ENCODE peak calls at places on chromosomes 4 and X, in seven cellular contexts. R, Q, H, C, P, N and W are unnamed samples.
A peak's percentile ranks its signal among the peaks of the same experiment; 100 is the strongest.

GRCh38 chrX:102651968-102652744 is 873 bp downstream of the GPRASP1 start:
- DNase-seq in R (peak; percentile 83), Q (peak; percentile 55), H (peak; percentile 28), C (peak; percentile 16), P (peak; percentile 38), N (no peak), W (no peak)

GRCh38 chr4:147791870-147792269 is 60.0 kb downstream of the ARHGAP10 start:
- DNase-seq in R (no peak), Q (no peak), H (no peak), C (no peak), P (no peak), N (no peak), W (no peak)

GRCh38 chr4:89957527-89957926 is 62.9 kb downstream of the MMRN1 start:
- DNase-seq in R (no peak), Q (no peak), H (no peak), C (no peak), P (no peak), N (no peak), W (no peak)

GRCh38 chr4:122855491-122855890 is 28.9 kb downstream of the FGF2 start:
- DNase-seq in R (no peak), Q (no peak), H (no peak), C (no peak), P (no peak), N (no peak), W (no peak)

GRCh38 chr4:107548211-107548905 is 171.7 kb downstream of the PAPSS1 start:
- DNase-seq in R (no peak), Q (peak; percentile 25), H (peak; percentile 47), C (no peak), P (no peak), N (no peak), W (peak; percentile 13)

GRCh38 chrX:154516655-154517100 is 646 bp upstream of the FAM3A start:
- DNase-seq in R (peak; percentile 86), Q (peak; percentile 68), H (peak; percentile 47), C (no peak), P (no peak), N (no peak), W (no peak)

GRCh38 chrX:44619039-44619438 is 76.4 kb upstream of the FUNDC1 start:
- DNase-seq in R (no peak), Q (no peak), H (no peak), C (no peak), P (no peak), N (no peak), W (no peak)

GRCh38 chr4:86091201-86091600 is 268.7 kb downstream of the MAPK10 start:
- DNase-seq in R (no peak), Q (peak; percentile 4), H (no peak), C (no peak), P (no peak), N (no peak), W (no peak)

GRCh38 chr4:55947254-55947882 is 1.4 kb upstream of the CEP135 start:
- DNase-seq in R (no peak), Q (peak; percentile 24), H (no peak), C (no peak), P (no peak), N (no peak), W (no peak)

GRCh38 chr4:26022346-26022891 is 108.4 kb downstream of the SMIM20 start:
- DNase-seq in R (no peak), Q (peak; percentile 84), H (peak; percentile 95), C (peak; percentile 51), P (no peak), N (no peak), W (peak; percentile 98)

GRCh38 chrX:129360175-129360574 is 163.1 kb downstream of the SMARCA1 start:
- DNase-seq in R (no peak), Q (peak; percentile 45), H (peak; percentile 48), C (peak; percentile 13), P (peak; percentile 51), N (no peak), W (peak; percentile 25)

GRCh38 chr4:8237256-8237989 is 32.1 kb upstream of the HTRA3 start:
- DNase-seq in R (no peak), Q (no peak), H (no peak), C (no peak), P (no peak), N (no peak), W (no peak)

GRCh38 chr4:8238061-8238511 is 31.5 kb upstream of the HTRA3 start:
- DNase-seq in R (no peak), Q (no peak), H (no peak), C (no peak), P (no peak), N (no peak), W (no peak)

GRCh38 chr4:8239661-8240060 is 29.9 kb upstream of the HTRA3 start:
- DNase-seq in R (no peak), Q (no peak), H (no peak), C (no peak), P (no peak), N (no peak), W (no peak)

GRCh38 chr4:8239226-8239625 is 30.3 kb upstream of the HTRA3 start:
- DNase-seq in R (no peak), Q (no peak), H (no peak), C (no peak), P (no peak), N (no peak), W (no peak)

DNA sequence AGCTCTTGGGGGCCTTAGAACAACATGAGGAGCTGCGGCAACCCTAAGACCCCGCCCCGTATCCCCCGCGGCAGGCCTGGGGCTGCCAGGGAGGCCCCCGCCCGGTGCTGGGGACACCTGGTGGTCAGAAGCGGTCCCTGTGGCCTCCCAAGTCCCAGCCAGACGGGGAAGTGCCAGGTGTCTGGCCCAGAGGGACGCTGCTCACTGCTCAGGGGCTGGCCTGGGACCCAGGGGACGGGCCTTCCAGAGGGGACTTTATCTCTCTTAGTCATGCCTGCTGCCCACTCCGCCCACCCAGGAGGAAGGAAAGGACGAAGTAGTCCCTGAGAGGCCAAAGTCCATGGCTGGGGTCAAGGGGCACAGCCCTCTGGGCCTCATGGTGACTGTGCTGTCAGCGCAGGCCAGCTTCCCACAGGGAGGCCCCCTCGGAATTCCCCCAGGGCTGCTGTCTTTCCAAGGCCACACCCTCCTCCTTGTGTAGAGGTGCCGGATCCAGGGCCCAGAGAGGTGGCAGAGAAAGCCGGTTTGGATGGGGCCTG is 31.0 kb upstream of the HTRA3 start:
- DNase-seq in R (no peak), Q (no peak), H (no peak), C (peak; percentile 40), P (peak; percentile 77), N (no peak), W (no peak)
- TF ChIP-seq CTCF in R (no peak), Q (peak; percentile 23), H (peak; percentile 52), C (peak; percentile 39), P (peak; percentile 90), N (no peak), W (peak; percentile 17)

DNA sequence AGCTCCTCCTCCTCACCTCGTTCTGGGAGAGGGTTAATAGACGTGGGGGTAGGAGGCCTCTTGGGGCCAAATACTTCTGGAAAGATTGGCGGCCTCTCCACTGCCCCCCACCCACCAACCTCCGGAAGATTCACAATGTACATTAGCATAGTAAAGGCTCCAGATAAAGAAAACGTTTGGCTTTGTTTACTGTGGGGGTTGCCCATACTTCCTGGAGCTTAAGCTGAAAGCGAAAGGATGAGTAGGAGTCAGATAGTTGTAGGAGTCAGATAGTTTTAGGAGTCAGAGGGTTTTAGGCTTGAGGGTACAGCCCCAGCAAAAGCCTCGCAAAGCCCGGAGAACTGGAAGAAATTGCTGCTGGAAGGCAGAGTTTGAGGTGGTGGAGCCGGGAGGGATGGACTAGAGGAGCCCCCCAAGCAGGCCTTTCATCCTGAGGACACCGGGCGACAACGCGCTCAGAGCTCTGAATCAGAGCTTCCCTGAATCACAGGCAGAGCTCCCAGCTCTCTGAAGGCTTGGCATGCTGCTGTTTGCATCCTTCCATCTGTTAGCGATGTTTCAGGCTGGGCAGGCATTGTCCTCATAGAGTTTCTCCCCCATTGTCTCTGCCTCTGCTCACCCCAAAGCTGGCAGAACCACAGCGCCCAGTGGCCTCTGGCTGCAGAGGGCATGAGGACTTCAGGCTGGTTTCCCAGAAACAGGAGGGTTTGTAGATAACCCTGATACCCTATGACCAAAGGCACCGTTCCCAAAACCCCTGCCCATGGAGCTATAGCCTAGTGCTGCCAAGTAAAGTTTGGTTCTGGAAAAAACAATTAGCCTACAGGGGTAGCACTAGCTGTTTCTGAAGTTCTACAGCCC is 280.7 kb downstream of the BCOR start:
- DNase-seq in R (no peak), Q (peak; percentile 62), H (peak; percentile 38), C (no peak), P (no peak), N (no peak), W (no peak)
- H3K4me3 ChIP-seq in R (no peak overlapping the region), Q (no peak overlapping the region), H (no peak overlapping the region), C (no peak overlapping the region), P (no peak overlapping the region), N (no peak overlapping the region), W (no peak overlapping the region)

GRCh38 chrX:1062351-1062750 is 150.1 kb downstream of the CRLF2 start:
- DNase-seq in R (no peak), Q (no peak), H (no peak), C (no peak), P (no peak), N (no peak), W (no peak)
- TF ChIP-seq CTCF in R (no peak), Q (no peak), H (no peak), C (no peak), P (no peak), N (no peak), W (no peak)

GRCh38 chrX:72132456-72132855 is 741 bp upstream of the RTL5 start:
- DNase-seq in R (no peak), Q (no peak), H (no peak), C (no peak), P (no peak), N (no peak), W (no peak)
- H3K4me3 ChIP-seq in R (peak overlapping the region; percentile 60), Q (peak overlapping the region; percentile 36), H (peak overlapping the region; percentile 29), C (peak overlapping the region; percentile 66), P (no peak overlapping the region), N (peak overlapping the region; percentile 70), W (peak overlapping the region; percentile 44)

GRCh38 chr4:184968784-184969201 is 49.5 kb upstream of the HELT start:
- DNase-seq in R (no peak), Q (no peak), H (no peak), C (no peak), P (no peak), N (peak; percentile 56), W (peak; percentile 84)
- TF ChIP-seq CTCF in R (no peak), Q (no peak), H (no peak), C (no peak), P (no peak), N (no peak), W (no peak)

GRCh38 chrX:69028006-69028760 is 137.1 kb downstream of the PJA1 start:
- DNase-seq in R (no peak), Q (no peak), H (no peak), C (no peak), P (no peak), N (no peak), W (no peak)
- H3K4me3 ChIP-seq in R (no peak overlapping the region), Q (no peak overlapping the region), H (no peak overlapping the region), C (no peak overlapping the region), P (no peak overlapping the region), N (no peak overlapping the region), W (no peak overlapping the region)